ENCODE peak calls at places on chromosome X, in nine cellular contexts. G, D, X, Q, P, V, Z, W and S are unnamed samples.
A peak's percentile ranks its signal among the peaks of the same experiment; 100 is the strongest.

GRCh38 chrX:45322820-45323219 is 122.1 kb upstream of the DIPK2B start:
- DNase-seq in G (no peak), D (no peak), X (no peak), Q (no peak), P (no peak), V (no peak), Z (peak; percentile 27), W (no peak), S (no peak)

GRCh38 chrX:13266641-13267420 is 53.0 kb downstream of the ATXN3L start:
- DNase-seq in G (no peak), D (no peak), X (peak; percentile 93), Q (no peak), P (no peak), V (no peak), Z (peak; percentile 28), W (no peak), S (no peak)

GRCh38 chrX:24204331-24204730 is 54.8 kb downstream of the ZFX start:
- DNase-seq in G (no peak), D (no peak), X (no peak), Q (no peak), P (no peak), V (no peak), Z (no peak), W (no peak), S (no peak)

GRCh38 chrX:44101300-44101699 is 128.1 kb upstream of the NDP start:
- DNase-seq in G (no peak), D (no peak), X (no peak), Q (no peak), P (no peak), V (no peak), Z (no peak), W (no peak), S (no peak)

GRCh38 chrX:152988536-152989291 is 5.2 kb downstream of the PNMA5 start:
- DNase-seq in G (no peak), D (no peak), X (no peak), Q (no peak), P (no peak), V (no peak), Z (no peak), W (no peak), S (no peak)

GRCh38 chrX:7334253-7334935 is 186.4 kb upstream of the PUDP start:
- DNase-seq in G (no peak), D (no peak), X (no peak), Q (no peak), P (no peak), V (no peak), Z (no peak), W (no peak), S (no peak)

GRCh38 chrX:56068274-56068758 is 163.8 kb upstream of the KLF8 start:
- DNase-seq in G (no peak), D (no peak), X (no peak), Q (no peak), P (no peak), V (peak; percentile 82), Z (no peak), W (no peak), S (no peak)

GRCh38 chrX:153643431-153644351 is 3.3 kb upstream of the DUSP9 start:
- DNase-seq in G (no peak), D (no peak), X (peak; percentile 61), Q (peak; percentile 43), P (no peak), V (peak; percentile 66), Z (no peak), W (no peak), S (no peak)

GRCh38 chrX:4253092-4253491 is 539.6 kb upstream of the PRKX start:
- DNase-seq in G (no peak), D (no peak), X (no peak), Q (no peak), P (no peak), V (no peak), Z (no peak), W (no peak), S (no peak)

GRCh38 chrX:11363069-11363594 is 69.9 kb downstream of the AMELX start:
- DNase-seq in G (no peak), D (no peak), X (no peak), Q (no peak), P (no peak), V (no peak), Z (no peak), W (no peak), S (no peak)

GRCh38 chrX:32483534-32484136 is 727.7 kb downstream of the DMD start:
- DNase-seq in G (no peak), D (no peak), X (peak; percentile 47), Q (no peak), P (no peak), V (no peak), Z (peak; percentile 7), W (no peak), S (no peak)

GRCh38 chrX:100831219-100831946 is 11.2 kb downstream of the CSTF2 start:
- DNase-seq in G (no peak), D (no peak), X (no peak), Q (no peak), P (no peak), V (no peak), Z (no peak), W (no peak), S (no peak)

GRCh38 chrX:49884290-49884862 is 5.1 kb downstream of the USP27X start:
- DNase-seq in G (no peak), D (peak; percentile 54), X (peak; percentile 53), Q (peak; percentile 79), P (peak; percentile 17), V (peak; percentile 86), Z (peak; percentile 87), W (peak; percentile 39), S (peak; percentile 27)

GRCh38 chrX:9785944-9786741 is at the start of gene SHROOM2:
- DNase-seq in G (no peak), D (peak; percentile 40), X (peak; percentile 73), Q (peak; percentile 66), P (no peak), V (peak; percentile 48), Z (no peak), W (no peak), S (no peak)

GRCh38 chrX:20144491-20144890 is 2.9 kb upstream of the EIF1AX start:
- DNase-seq in G (no peak), D (no peak), X (no peak), Q (no peak), P (no peak), V (no peak), Z (no peak), W (no peak), S (no peak)

GRCh38 chrX:54452920-54453319 is 12.7 kb downstream of the TSR2 start:
- DNase-seq in G (no peak), D (no peak), X (peak; percentile 57), Q (no peak), P (no peak), V (peak; percentile 34), Z (peak; percentile 78), W (no peak), S (no peak)

GRCh38 chrX:3939967-3940610 is 226.6 kb upstream of the PRKX start:
- DNase-seq in G (no peak), D (no peak), X (peak; percentile 41), Q (no peak), P (no peak), V (no peak), Z (peak; percentile 25), W (no peak), S (no peak)

GRCh38 chrX:114717921-114718320 is 134.0 kb downstream of the HTR2C start:
- DNase-seq in G (no peak), D (no peak), X (peak; percentile 64), Q (no peak), P (no peak), V (no peak), Z (peak; percentile 43), W (no peak), S (no peak)

GRCh38 chrX:150690126-150690525 is 3.1 kb upstream of the MTMR1 start:
- DNase-seq in G (no peak), D (no peak), X (no peak), Q (no peak), P (no peak), V (no peak), Z (no peak), W (no peak), S (no peak)
- H3K4me1 ChIP-seq in G (no peaks in the 10 kb centered on the region), D (no peaks in the 10 kb centered on the region), X (no peaks in the 10 kb centered on the region), Q (no peaks in the 10 kb centered on the region), P (no peaks in the 10 kb centered on the region), V (peaks cover 23% of the 10 kb centered on the region), Z (no peaks in the 10 kb centered on the region), W (no peaks in the 10 kb centered on the region), S (no peaks in the 10 kb centered on the region)

GRCh38 chrX:112800901-112801775 is 39.5 kb downstream of the AMOT start:
- DNase-seq in G (no peak), D (no peak), X (peak; percentile 51), Q (no peak), P (no peak), V (no peak), Z (peak; percentile 45), W (no peak), S (no peak)

GRCh38 chrX:112798736-112799135 is 41.9 kb downstream of the AMOT start:
- DNase-seq in G (no peak), D (no peak), X (no peak), Q (no peak), P (no peak), V (no peak), Z (no peak), W (no peak), S (no peak)

GRCh38 chrX:112808007-112808406 is 32.6 kb downstream of the AMOT start:
- DNase-seq in G (no peak), D (no peak), X (peak; percentile 7), Q (no peak), P (no peak), V (no peak), Z (no peak), W (no peak), S (no peak)

GRCh38 chrX:112799425-112799824 is 41.2 kb downstream of the AMOT start:
- DNase-seq in G (no peak), D (no peak), X (no peak), Q (no peak), P (no peak), V (no peak), Z (no peak), W (no peak), S (no peak)

GRCh38 chrX:112803060-112803459 is 37.6 kb downstream of the AMOT start:
- DNase-seq in G (no peak), D (no peak), X (no peak), Q (no peak), P (no peak), V (no peak), Z (no peak), W (no peak), S (no peak)
- H3K36me3 ChIP-seq in G (no peaks in the 10 kb centered on the region), D (no peaks in the 10 kb centered on the region), X (no peaks in the 10 kb centered on the region), Q (no peaks in the 10 kb centered on the region), P (no peaks in the 10 kb centered on the region), V (no peaks in the 10 kb centered on the region), Z (no peaks in the 10 kb centered on the region), W (no peaks in the 10 kb centered on the region), S (no peaks in the 10 kb centered on the region)

DNA sequence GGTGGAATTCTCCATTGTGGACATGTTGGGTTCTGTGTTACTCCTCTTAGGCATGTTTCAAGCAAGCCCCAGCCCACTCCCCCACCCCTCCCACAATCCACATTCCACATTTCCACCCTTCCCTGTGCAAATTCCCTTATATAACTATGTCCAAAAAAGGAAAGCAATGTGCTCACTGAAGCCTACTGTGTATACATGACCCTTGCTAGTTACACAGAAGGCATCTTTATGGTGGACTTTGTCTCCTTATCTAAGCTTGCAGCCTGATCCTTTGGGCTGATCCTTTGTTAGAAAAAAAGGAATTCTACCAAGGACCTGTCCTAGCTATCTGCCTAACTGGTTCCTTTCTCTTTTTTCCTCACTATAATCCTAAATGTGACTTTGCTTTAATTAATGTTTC is 796.8 kb downstream of the NLGN4X start:
- DNase-seq in G (no peak), D (no peak), X (peak; percentile 5), Q (no peak), P (no peak), V (no peak), Z (no peak), W (no peak), S (no peak)
- H3K4me3 ChIP-seq in G (no peak overlapping the region), D (no peak overlapping the region), X (no peak overlapping the region), Q (no peak overlapping the region), P (no peak overlapping the region), V (no peak overlapping the region), Z (no peak overlapping the region), W (no peak overlapping the region), S (no peak overlapping the region)

GRCh38 chrX:119791437-119792231 is at the start of gene RPL39:
- DNase-seq in G (peak; percentile 91), D (peak; percentile 85), X (peak; percentile 91), Q (peak; percentile 91), P (peak; percentile 80), V (peak; percentile 95), Z (peak; percentile 94), W (peak; percentile 82), S (peak; percentile 89)
- H3K4me1 ChIP-seq in G (peaks cover 36% of the 10 kb centered on the region), D (peaks cover 2% of the 10 kb centered on the region), X (peaks cover 4% of the 10 kb centered on the region), Q (peaks cover 15% of the 10 kb centered on the region), P (no peaks in the 10 kb centered on the region), V (peaks cover 52% of the 10 kb centered on the region), Z (no peaks in the 10 kb centered on the region), W (no peaks in the 10 kb centered on the region), S (peaks cover 45% of the 10 kb centered on the region)